ENCODE peak calls at places on chromosomes 11 and 22, in nine cellular contexts. N is esophagus muscularis mucosa, F is GM12878, T is suprapubic skin, O is A549, R is SK-N-SH, J is tibial nerve, E is ovary, D is stomach. S is an unnamed sample.

GRCh38 chr11:45798793-45799441 is 6.0 kb upstream of the SLC35C1 start:
- DNase-seq in N (no peak), F (no peak), T (peak; percentile 66), O (no peak), R (no peak), J (no peak), E (no peak), D (peak; percentile 25), S (no peak)

GRCh38 chr22:23549198-23549595 is 30.9 kb downstream of the IGLL1 start:
- DNase-seq in N (no peak), F (no peak), T (peak; percentile 65), O (no peak), R (no peak), J (no peak), E (no peak), D (no peak), S (no peak)

GRCh38 chr11:19441752-19442553 is 201.2 kb upstream of the E2F8 start:
- DNase-seq in N (no peak), F (peak; percentile 95), T (no peak), O (peak; percentile 77), R (peak; percentile 64), J (peak; percentile 70), E (no peak), D (peak; percentile 74), S (no peak)

GRCh38 chr11:79258606-79259005 is 182.2 kb downstream of the TENM4 start:
- DNase-seq in N (no peak), F (no peak), T (no peak), O (no peak), R (no peak), J (no peak), E (no peak), D (no peak), S (no peak)

GRCh38 chr22:35341090-35341874 is 39.6 kb upstream of the HMOX1 start:
- DNase-seq in N (no peak), F (no peak), T (no peak), O (no peak), R (no peak), J (no peak), E (no peak), D (no peak), S (no peak)

GRCh38 chr11:21546715-21547114 is 646.2 kb upstream of the ANO5 start:
- DNase-seq in N (no peak), F (no peak), T (no peak), O (no peak), R (no peak), J (no peak), E (no peak), D (no peak), S (no peak)

GRCh38 chr11:20840341-20840740 is 171.0 kb downstream of the NELL1 start:
- DNase-seq in N (no peak), F (no peak), T (no peak), O (no peak), R (peak; percentile 17), J (no peak), E (no peak), D (no peak), S (no peak)

GRCh38 chr11:22640862-22641261 is 15.2 kb upstream of the FANCF start:
- DNase-seq in N (no peak), F (no peak), T (no peak), O (no peak), R (no peak), J (no peak), E (no peak), D (no peak), S (no peak)

GRCh38 chr11:46197421-46197820 is 76.2 kb upstream of the PHF21A start:
- DNase-seq in N (no peak), F (no peak), T (no peak), O (no peak), R (no peak), J (no peak), E (no peak), D (no peak), S (no peak)

GRCh38 chr11:10670099-10670498 is 23.5 kb downstream of the IRAG1 start:
- DNase-seq in N (no peak), F (no peak), T (no peak), O (no peak), R (no peak), J (no peak), E (no peak), D (no peak), S (no peak)

GRCh38 chr11:96277696-96278038 is 65.3 kb downstream of the MAML2 start:
- DNase-seq in N (no peak), F (no peak), T (no peak), O (no peak), R (no peak), J (no peak), E (no peak), D (no peak), S (no peak)

GRCh38 chr11:1308745-1309497 is 511 bp downstream of the TOLLIP start:
- DNase-seq in N (no peak), F (no peak), T (peak; percentile 80), O (no peak), R (no peak), J (no peak), E (no peak), D (no peak), S (no peak)

GRCh38 chr11:76510060-76511047 is 65.5 kb downstream of the EMSY start:
- DNase-seq in N (no peak), F (no peak), T (no peak), O (peak; percentile 10), R (no peak), J (no peak), E (no peak), D (no peak), S (no peak)

GRCh38 chr11:72828081-72828567 is 13.9 kb downstream of the ATG16L2 start:
- DNase-seq in N (no peak), F (no peak), T (peak; percentile 78), O (no peak), R (no peak), J (no peak), E (peak; percentile 24), D (no peak), S (no peak)
- TF ChIP-seq EP300 in N (no peak), F (no peak), T (no peak), O (no peak), R (no peak), J (no peak), E (no peak), D (no peak), S (no peak)

DNA sequence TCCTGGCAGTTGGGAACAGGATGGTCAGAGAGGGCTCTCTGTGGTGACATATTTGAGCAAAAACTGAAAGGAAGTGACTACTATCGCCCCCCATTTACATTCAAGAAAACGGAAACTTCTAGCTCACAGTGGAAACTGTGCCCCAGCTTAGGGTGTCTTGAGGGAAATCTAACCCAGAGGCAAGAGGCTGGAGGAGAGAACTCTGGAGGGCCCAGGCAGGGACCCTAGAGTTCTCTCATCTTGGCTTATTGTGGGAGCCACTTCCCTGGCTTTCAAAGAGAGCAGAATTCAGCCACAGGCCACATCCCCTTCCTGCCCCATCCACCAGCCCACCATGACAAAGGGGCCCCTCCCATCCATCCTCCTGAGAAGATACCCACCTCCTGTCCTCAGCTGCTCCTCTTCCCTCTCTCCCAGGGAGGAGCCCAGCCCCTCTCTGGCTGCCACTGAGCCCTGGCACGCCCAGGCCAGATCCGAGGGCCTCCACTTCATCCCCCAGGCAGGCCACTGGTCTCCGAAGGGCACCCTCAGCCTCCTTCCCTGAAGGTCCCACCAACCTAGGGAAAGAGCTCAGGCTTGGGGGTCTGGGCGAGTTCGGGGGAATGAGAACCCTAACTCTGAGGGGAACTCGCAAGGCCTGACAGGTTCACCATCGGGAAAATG is 1.6 kb upstream of the TMPRSS13 start:
- DNase-seq in N (no peak), F (no peak), T (no peak), O (no peak), R (no peak), J (no peak), E (no peak), D (no peak), S (no peak)
- TF ChIP-seq EP300 in N (no peak), F (no peak), T (no peak), O (no peak), R (no peak), J (no peak), E (no peak), D (no peak), S (no peak)

DNA sequence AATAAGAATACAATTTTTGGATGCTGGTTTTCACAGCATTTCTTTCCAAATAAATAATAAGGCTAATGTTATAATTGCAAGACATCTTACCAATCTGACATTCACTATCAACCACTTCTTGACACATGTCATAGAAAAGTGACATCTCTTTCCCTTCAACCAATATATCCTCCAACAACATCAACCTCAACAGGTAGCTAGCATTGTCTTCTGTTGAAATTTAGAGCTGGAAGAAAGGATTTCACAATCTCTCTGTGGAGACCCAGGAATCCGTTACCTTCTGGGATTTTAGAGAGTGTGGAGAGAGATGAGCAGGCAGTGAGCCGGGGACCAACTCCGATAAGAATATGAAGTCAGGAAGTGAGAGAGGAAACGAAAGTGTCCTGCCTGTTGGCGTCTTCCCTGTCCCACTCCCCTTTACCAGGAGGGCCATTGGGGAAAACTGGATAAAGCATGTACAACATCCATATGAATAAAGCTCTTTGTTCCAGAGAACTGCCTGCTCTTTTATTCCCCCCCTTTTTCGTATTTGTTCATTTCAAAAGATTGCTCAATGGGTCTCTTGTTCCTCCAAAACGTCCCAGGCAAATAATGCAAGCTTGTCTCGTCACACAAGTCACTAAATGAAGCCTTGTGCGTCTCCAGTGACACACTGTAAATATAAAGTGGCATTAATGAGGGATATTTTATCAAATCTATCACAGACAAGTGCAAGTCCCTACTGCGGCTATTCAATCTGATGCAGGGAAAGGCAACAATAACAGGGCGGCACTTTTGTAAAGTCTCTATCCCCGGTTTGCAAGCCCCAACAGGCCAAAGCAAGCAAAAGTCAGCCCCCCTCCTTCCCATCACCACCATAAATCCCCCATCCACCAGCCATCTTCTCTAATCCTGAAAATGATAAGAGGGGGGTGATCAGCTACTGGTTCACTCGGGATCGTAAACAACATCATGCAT is 3.4 kb downstream of the CADM1 start:
- DNase-seq in N (no peak), F (no peak), T (no peak), O (no peak), R (peak; percentile 26), J (no peak), E (no peak), D (no peak), S (no peak)
- TF ChIP-seq EP300 in N (no peak), F (no peak), T (no peak), O (no peak), R (no peak), J (peak; percentile 84), E (no peak), D (no peak), S (no peak)

DNA sequence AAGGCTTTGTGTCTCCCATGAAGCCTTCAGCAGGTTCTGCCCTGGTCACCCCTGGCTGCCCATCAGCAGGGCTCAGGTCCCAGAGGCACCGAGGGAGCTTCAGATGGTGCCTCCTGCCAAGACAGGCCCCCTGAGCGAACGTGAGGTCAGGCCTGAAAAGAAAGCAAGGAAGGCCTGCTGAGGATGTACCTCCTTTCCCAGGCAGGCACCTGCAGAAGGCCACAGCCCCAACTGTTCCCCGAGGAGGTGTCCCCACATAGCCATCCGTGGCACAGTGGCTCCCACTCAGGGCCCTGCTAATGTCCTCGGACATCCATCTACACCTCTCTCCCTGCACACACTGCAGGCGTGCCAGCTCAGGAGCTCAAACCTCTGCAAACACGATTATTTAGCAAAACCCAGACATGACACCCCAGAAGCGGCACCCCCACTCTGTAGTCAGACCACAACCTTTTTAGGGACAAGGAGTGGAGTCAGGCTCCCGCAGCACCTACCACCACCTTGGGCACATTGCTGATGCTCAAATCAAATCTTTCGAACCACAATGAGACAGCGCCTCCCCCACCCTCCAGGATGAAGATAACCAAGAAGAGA is 36.9 kb downstream of the SHANK2 start:
- DNase-seq in N (no peak), F (no peak), T (no peak), O (no peak), R (no peak), J (no peak), E (no peak), D (no peak), S (no peak)
- TF ChIP-seq EP300 in N (no peak), F (no peak), T (no peak), O (no peak), R (no peak), J (no peak), E (no peak), D (no peak), S (no peak)

GRCh38 chr11:105718641-105719040 is 108.8 kb downstream of the GRIA4 start:
- DNase-seq in N (no peak), F (no peak), T (no peak), O (no peak), R (no peak), J (no peak), E (no peak), D (no peak), S (no peak)
- TF ChIP-seq EP300 in N (no peak), F (no peak), T (no peak), O (no peak), R (no peak), J (no peak), E (no peak), D (no peak), S (no peak)